ENCODE peak calls at places on chromosomes 2 and 18, in ten cellular contexts. P, Z, S, C, L, X, Q, R, I and W are unnamed samples.

GRCh38 chr2:69017080-69017479 is 4.1 kb downstream of the ANTXR1 start:
- DNase-seq in P (no peak), Z (peak), S (no peak), C (no peak), L (peak), X (no peak), Q (no peak), R (no peak), I (no peak), W (no peak)

GRCh38 chr2:86143926-86144685 is 38.1 kb downstream of the PTCD3 start:
- DNase-seq in P (peak), Z (no peak), S (no peak), C (no peak), L (no peak), X (no peak), Q (no peak), R (no peak), I (no peak), W (no peak)

GRCh38 chr2:9752441-9753275 is 90.6 kb upstream of the TAF1B start:
- DNase-seq in P (no peak), Z (peak), S (peak), C (peak), L (peak), X (no peak), Q (no peak), R (no peak), I (peak), W (no peak)

GRCh38 chr2:196482119-196483065 is 157.1 kb upstream of the CCDC150 start:
- DNase-seq in P (no peak), Z (peak), S (no peak), C (peak), L (peak), X (no peak), Q (peak), R (no peak), I (no peak), W (no peak)

GRCh38 chr2:65458999-65459398 is 26.6 kb upstream of the SPRED2 start:
- DNase-seq in P (no peak), Z (peak), S (no peak), C (no peak), L (no peak), X (no peak), Q (peak), R (no peak), I (no peak), W (no peak)

GRCh38 chr18:13813271-13813849 is 10.6 kb upstream of the MC5R start:
- DNase-seq in P (peak), Z (peak), S (peak), C (peak), L (peak), X (peak), Q (no peak), R (peak), I (peak), W (no peak)

GRCh38 chr18:8607776-8608682 is 1.2 kb upstream of the RAB12 start:
- DNase-seq in P (no peak), Z (peak), S (no peak), C (no peak), L (no peak), X (no peak), Q (no peak), R (no peak), I (no peak), W (peak)

GRCh38 chr18:5909130-5909529 is 13.8 kb upstream of the TMEM200C start:
- DNase-seq in P (no peak), Z (no peak), S (no peak), C (no peak), L (no peak), X (no peak), Q (no peak), R (no peak), I (no peak), W (no peak)

GRCh38 chr2:73018188-73018825 is 53.2 kb downstream of the SFXN5 start:
- DNase-seq in P (no peak), Z (peak), S (no peak), C (no peak), L (no peak), X (no peak), Q (no peak), R (no peak), I (no peak), W (no peak)

GRCh38 chr2:233434666-233435375 is 80.5 kb downstream of the DGKD start:
- DNase-seq in P (no peak), Z (no peak), S (no peak), C (no peak), L (no peak), X (no peak), Q (no peak), R (peak), I (no peak), W (no peak)

GRCh38 chr2:23436346-23437099 is 51.5 kb downstream of the KLHL29 start:
- DNase-seq in P (peak), Z (no peak), S (peak), C (no peak), L (no peak), X (no peak), Q (no peak), R (peak), I (peak), W (no peak)

GRCh38 chr2:40457846-40458245 is 6.0 kb upstream of the SLC8A1 start:
- DNase-seq in P (no peak), Z (peak), S (no peak), C (no peak), L (peak), X (no peak), Q (no peak), R (no peak), I (no peak), W (no peak)

GRCh38 chr2:136060401-136060940 is 57.5 kb downstream of the CXCR4 start:
- DNase-seq in P (no peak), Z (no peak), S (no peak), C (no peak), L (no peak), X (no peak), Q (no peak), R (no peak), I (no peak), W (no peak)

GRCh38 chr2:28449489-28450395 is 46.1 kb upstream of the PLB1 start:
- DNase-seq in P (no peak), Z (peak), S (peak), C (peak), L (peak), X (no peak), Q (no peak), R (no peak), I (peak), W (no peak)

GRCh38 chr2:233469261-233470006 is 97.1 kb downstream of the USP40 start:
- DNase-seq in P (peak), Z (no peak), S (no peak), C (no peak), L (no peak), X (peak), Q (no peak), R (peak), I (no peak), W (no peak)

GRCh38 chr18:79857082-79857661 is 59.4 kb downstream of the KCNG2 start:
- DNase-seq in P (no peak), Z (no peak), S (peak), C (no peak), L (no peak), X (peak), Q (peak), R (no peak), I (no peak), W (no peak)

GRCh38 chr2:98907385-98907784 is 28.6 kb downstream of the CRACDL start:
- DNase-seq in P (no peak), Z (no peak), S (no peak), C (no peak), L (no peak), X (no peak), Q (no peak), R (no peak), I (no peak), W (no peak)

GRCh38 chr18:46660955-46661749 is 4.1 kb upstream of the LOXHD1 start:
- DNase-seq in P (peak), Z (peak), S (no peak), C (no peak), L (peak), X (peak), Q (peak), R (no peak), I (no peak), W (no peak)

GRCh38 chr2:42545714-42546390 is 22.6 kb upstream of the MTA3 start:
- DNase-seq in P (no peak), Z (no peak), S (no peak), C (no peak), L (no peak), X (no peak), Q (no peak), R (no peak), I (no peak), W (no peak)

GRCh38 chr2:240962371-240963064 is 35.9 kb upstream of the SNED1 start:
- DNase-seq in P (no peak), Z (no peak), S (no peak), C (no peak), L (no peak), X (no peak), Q (no peak), R (peak), I (no peak), W (no peak)

GRCh38 chr2:147045113-147045512 is 799.7 kb upstream of the ACVR2A start:
- DNase-seq in P (no peak), Z (peak), S (peak), C (no peak), L (no peak), X (no peak), Q (no peak), R (peak), I (peak), W (peak)

GRCh38 chr2:162678551-162678950 is 160.0 kb downstream of the KCNH7 start:
- DNase-seq in P (no peak), Z (peak), S (no peak), C (no peak), L (no peak), X (no peak), Q (no peak), R (no peak), I (no peak), W (no peak)

GRCh38 chr2:213306320-213306942 is 22.2 kb downstream of the SPAG16 start:
- DNase-seq in P (no peak), Z (no peak), S (no peak), C (no peak), L (peak), X (no peak), Q (peak), R (peak), I (no peak), W (no peak)

GRCh38 chr18:46250084-46250811 is 146.1 kb downstream of the HAUS1 start:
- DNase-seq in P (no peak), Z (peak), S (peak), C (peak), L (peak), X (peak), Q (peak), R (peak), I (peak), W (peak)

GRCh38 chr18:7941533-7941932 is 374.4 kb downstream of the PTPRM start:
- DNase-seq in P (no peak), Z (no peak), S (no peak), C (no peak), L (no peak), X (no peak), Q (no peak), R (peak), I (no peak), W (no peak)

GRCh38 chr2:73449404-73449803 is 63.8 kb downstream of the ALMS1 start:
- DNase-seq in P (no peak), Z (no peak), S (no peak), C (no peak), L (no peak), X (no peak), Q (no peak), R (no peak), I (no peak), W (no peak)

GRCh38 chr2:100321181-100321880 is 970 bp downstream of the LONRF2 start:
- DNase-seq in P (peak), Z (peak), S (no peak), C (no peak), L (no peak), X (peak), Q (no peak), R (peak), I (no peak), W (no peak)

GRCh38 chr2:186595219-186595618 is 5.4 kb downstream of the ITGAV start:
- DNase-seq in P (no peak), Z (no peak), S (no peak), C (no peak), L (no peak), X (no peak), Q (no peak), R (peak), I (no peak), W (no peak)

GRCh38 chr2:173991857-173992588 is 26.9 kb upstream of the SP3 start:
- DNase-seq in P (no peak), Z (no peak), S (no peak), C (no peak), L (peak), X (no peak), Q (peak), R (no peak), I (no peak), W (no peak)

GRCh38 chr2:226898925-226899324 is 63.1 kb downstream of the RHBDD1 start:
- DNase-seq in P (no peak), Z (no peak), S (no peak), C (no peak), L (no peak), X (no peak), Q (no peak), R (no peak), I (no peak), W (no peak)

GRCh38 chr2:197599285-197599965 is 76.0 kb downstream of the RFTN2 start:
- DNase-seq in P (peak), Z (peak), S (peak), C (peak), L (peak), X (no peak), Q (no peak), R (no peak), I (peak), W (no peak)

GRCh38 chr2:60884795-60885194 is 3.4 kb downstream of the REL start:
- DNase-seq in P (no peak), Z (peak), S (no peak), C (peak), L (no peak), X (no peak), Q (no peak), R (no peak), I (no peak), W (no peak)

GRCh38 chr2:123518387-123518786 is 506.7 kb upstream of the CNTNAP5 start:
- DNase-seq in P (no peak), Z (peak), S (no peak), C (peak), L (peak), X (no peak), Q (peak), R (no peak), I (no peak), W (no peak)

GRCh38 chr2:71662665-71663394 is 209.5 kb downstream of the DYSF start:
- DNase-seq in P (no peak), Z (no peak), S (no peak), C (no peak), L (no peak), X (no peak), Q (no peak), R (no peak), I (no peak), W (no peak)